ENCODE peak calls at places on chromosomes 2 and 18, in four cellular contexts. P, T, A and W are unnamed samples.

GRCh38 chr2:156748238-156748637 is 312.1 kb downstream of the GPD2 start:
- DNase-seq in P (no peak), T (no peak), A (no peak), W (no peak)

GRCh38 chr2:114068438-114068837 is 178.5 kb downstream of the ACTR3 start:
- DNase-seq in P (peak; percentile 8), T (peak; percentile 34), A (no peak), W (peak; percentile 35)

GRCh38 chr18:46250084-46250811 is 146.1 kb downstream of the HAUS1 start:
- DNase-seq in P (peak; percentile 92), T (no peak), A (no peak), W (peak; percentile 60)

GRCh38 chr2:9471212-9471611 is 3.1 kb upstream of the IAH1 start:
- DNase-seq in P (no peak), T (no peak), A (no peak), W (no peak)

GRCh38 chr18:31562726-31563125 is 29.0 kb upstream of the TTR start:
- DNase-seq in P (no peak), T (no peak), A (no peak), W (peak; percentile 43)

GRCh38 chr2:9336209-9336533 is 87.2 kb downstream of the ITGB1BP1 start:
- DNase-seq in P (peak; percentile 60), T (no peak), A (no peak), W (no peak)

GRCh38 chr2:20675701-20676352 is 8.9 kb downstream of the GDF7 start:
- DNase-seq in P (no peak), T (peak; percentile 72), A (no peak), W (no peak)

GRCh38 chr2:16713011-16713423 is 47.4 kb upstream of the CYRIA start:
- DNase-seq in P (no peak), T (no peak), A (no peak), W (no peak)

GRCh38 chr2:178990533-178991241 is 59.2 kb downstream of the CCDC141 start:
- DNase-seq in P (no peak), T (no peak), A (no peak), W (no peak)

GRCh38 chr2:111689899-111690298 is 194.1 kb downstream of the ANAPC1 start:
- DNase-seq in P (no peak), T (no peak), A (no peak), W (no peak)

GRCh38 chr2:20400787-20401494 is 45.9 kb upstream of the RHOB start:
- DNase-seq in P (peak; percentile 32), T (no peak), A (no peak), W (no peak)

GRCh38 chr2:114008720-114009119 is 118.8 kb downstream of the ACTR3 start:
- DNase-seq in P (no peak), T (no peak), A (no peak), W (no peak)

GRCh38 chr18:78621141-78621540 is 358.5 kb upstream of the SALL3 start:
- DNase-seq in P (no peak), T (no peak), A (no peak), W (no peak)

GRCh38 chr2:14941151-14941631 is 308.7 kb downstream of the LRATD1 start:
- DNase-seq in P (peak; percentile 11), T (no peak), A (no peak), W (no peak)

GRCh38 chr18:50469380-50469781 is 90.5 kb upstream of the MAPK4 start:
- DNase-seq in P (no peak), T (no peak), A (no peak), W (no peak)

GRCh38 chr2:85734942-85735608 is 18.7 kb upstream of the ATOH8 start:
- DNase-seq in P (peak; percentile 58), T (no peak), A (no peak), W (no peak)

GRCh38 chr2:203535078-203535783 is at the start of gene RAPH1:
- DNase-seq in P (peak; percentile 82), T (peak; percentile 88), A (peak; percentile 47), W (peak; percentile 94)

GRCh38 chr2:137348301-137348700 is 583.0 kb downstream of the THSD7B start:
- DNase-seq in P (no peak), T (no peak), A (no peak), W (no peak)

GRCh38 chr2:70241338-70241737 is 7.1 kb downstream of the TIA1 start:
- DNase-seq in P (peak; percentile 54), T (no peak), A (no peak), W (no peak)

GRCh38 chr18:7575465-7576026 is 8.4 kb downstream of the PTPRM start:
- DNase-seq in P (peak; percentile 67), T (no peak), A (no peak), W (no peak)

GRCh38 chr2:64493788-64494187 is 30.3 kb upstream of the AFTPH start:
- DNase-seq in P (no peak), T (no peak), A (no peak), W (no peak)

GRCh38 chr18:1914489-1914888 is 656.8 kb downstream of the METTL4 start:
- DNase-seq in P (no peak), T (peak; percentile 65), A (no peak), W (peak; percentile 78)

GRCh38 chr2:42079737-42080287 is 32.0 kb downstream of the PKDCC start:
- DNase-seq in P (no peak), T (no peak), A (no peak), W (no peak)

GRCh38 chr2:56522605-56523089 is 338.9 kb downstream of the CCDC85A start:
- DNase-seq in P (peak; percentile 2), T (no peak), A (no peak), W (no peak)

GRCh38 chr2:41886145-41886664 is 161.6 kb upstream of the PKDCC start:
- DNase-seq in P (no peak), T (no peak), A (no peak), W (peak; percentile 58)

GRCh38 chr2:5609191-5609590 is 83.0 kb upstream of the SOX11 start:
- DNase-seq in P (no peak), T (peak; percentile 61), A (no peak), W (peak; percentile 61)

GRCh38 chr2:237693281-237694039 is 66.1 kb downstream of the LRRFIP1 start:
- DNase-seq in P (peak; percentile 69), T (no peak), A (no peak), W (peak; percentile 50)

GRCh38 chr2:9484533-9484932 is 10.2 kb downstream of the IAH1 start:
- DNase-seq in P (peak; percentile 94), T (no peak), A (no peak), W (no peak)

GRCh38 chr2:71555798-71556454 is 102.6 kb downstream of the DYSF start:
- DNase-seq in P (no peak), T (no peak), A (no peak), W (no peak)

GRCh38 chr18:60413944-60414547 is 41.5 kb upstream of the MC4R start:
- DNase-seq in P (peak; percentile 7), T (peak; percentile 61), A (peak; percentile 3), W (peak; percentile 49)

GRCh38 chr18:31278609-31279071 is 39.3 kb upstream of the DSG1 start:
- DNase-seq in P (no peak), T (no peak), A (no peak), W (peak; percentile 41)

GRCh38 chr2:177543007-177543760 is 150.6 kb downstream of the AGPS start:
- DNase-seq in P (peak; percentile 81), T (no peak), A (no peak), W (no peak)
- H4K5ac ChIP-seq in P (no peak overlapping the region), T (no peak overlapping the region), A (no peak overlapping the region), W (no peak overlapping the region)

DNA sequence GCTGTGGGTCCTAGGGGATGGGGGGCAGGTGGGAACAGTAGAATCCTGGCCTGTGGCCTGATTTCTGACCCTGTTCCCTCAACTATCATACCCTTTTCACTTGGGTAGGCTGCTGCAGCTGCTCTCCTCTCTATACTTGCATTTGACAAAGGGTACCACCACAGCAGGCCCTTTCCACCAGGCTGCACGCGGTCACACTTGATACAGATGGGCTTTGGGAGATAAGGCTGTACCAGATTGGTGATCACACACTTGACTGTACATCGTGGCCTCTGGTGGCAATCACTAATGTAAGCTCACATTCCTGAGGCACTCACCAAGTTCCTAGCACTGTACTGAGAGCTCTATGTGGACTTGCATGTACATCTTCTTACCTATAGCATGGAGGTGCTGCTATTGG is 1.6 kb upstream of the RALB start:
- DNase-seq in P (no peak), T (no peak), A (no peak), W (no peak)
- H3K4me1 ChIP-seq in P (peaks cover 5% of the 10 kb centered on the region), T (no peaks in the 10 kb centered on the region), A (peaks cover 12% of the 10 kb centered on the region), W (peaks cover 7% of the 10 kb centered on the region)

DNA sequence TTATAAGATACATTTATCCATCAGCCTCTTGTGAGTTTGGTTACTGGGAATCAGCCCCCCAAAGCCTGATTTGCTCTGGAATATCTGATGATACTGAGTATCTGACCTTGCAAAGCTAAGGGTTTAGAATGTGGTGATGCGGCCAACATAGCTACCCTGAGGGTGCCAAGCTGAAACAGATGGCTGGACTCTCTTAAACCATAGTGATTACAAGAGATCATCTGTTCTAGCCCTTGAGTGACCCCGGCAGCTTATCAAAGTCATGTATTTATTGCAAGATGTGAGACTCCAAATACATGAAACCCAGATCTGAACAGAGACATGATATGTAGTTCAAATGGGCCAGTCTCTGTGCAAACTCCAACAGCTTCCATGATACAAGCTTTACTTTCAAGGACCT is 78.2 kb upstream of the CABLES1 start:
- DNase-seq in P (no peak), T (no peak), A (no peak), W (no peak)
- H2BK5ac ChIP-seq in P (no peak overlapping the region), T (no peak overlapping the region), A (no peak overlapping the region), W (no peak overlapping the region)

GRCh38 chr2:106695919-106696318 is 190.0 kb downstream of the ST6GAL2 start:
- DNase-seq in P (no peak), T (no peak), A (no peak), W (no peak)
- H4K5ac ChIP-seq in P (no peak overlapping the region), T (no peak overlapping the region), A (no peak overlapping the region), W (no peak overlapping the region)